ENCODE peak calls at places on chromosomes 13 and 19, in nine cellular contexts. V is EL, C is hepatocyte, G is vagina, Y is mesenchymal stem cell, B is HFF-Myc, Z is body of pancreas, D is iPS DF 19.7, P is bronchial epithelial cell. N is an unnamed sample.
A peak's percentile ranks its signal among the peaks of the same experiment; 100 is the strongest.

GRCh38 chr19:30062331-30063183 is 120.5 kb downstream of the URI1 start:
- DNase-seq in V (no peak), C (no peak), G (no peak), Y (no peak), B (no peak), Z (no peak), D (no peak), P (no peak), N (no peak)

GRCh38 chr13:92510416-92510815 is 716.2 kb upstream of the GPC6 start:
- DNase-seq in V (peak; percentile 0), C (no peak), G (no peak), Y (peak; percentile 49), B (no peak), Z (no peak), D (no peak), P (peak; percentile 68), N (peak; percentile 81)

GRCh38 chr13:73957889-73958288 is 176.3 kb downstream of the KLF12 start:
- DNase-seq in V (no peak), C (no peak), G (no peak), Y (no peak), B (no peak), Z (no peak), D (no peak), P (no peak), N (no peak)

GRCh38 chr19:3057275-3057714 is 5.0 kb downstream of the TLE5 start:
- DNase-seq in V (no peak), C (peak; percentile 67), G (no peak), Y (no peak), B (no peak), Z (peak; percentile 96), D (no peak), P (peak; percentile 23), N (peak; percentile 36)

GRCh38 chr13:75469087-75469486 is 12.9 kb downstream of the TBC1D4 start:
- DNase-seq in V (no peak), C (no peak), G (no peak), Y (no peak), B (no peak), Z (no peak), D (no peak), P (no peak), N (no peak)

GRCh38 chr13:36858285-36858684 is 39.3 kb downstream of the RFXAP start:
- DNase-seq in V (peak; percentile 53), C (peak; percentile 77), G (no peak), Y (peak; percentile 65), B (peak; percentile 24), Z (peak; percentile 7), D (no peak), P (peak; percentile 61), N (peak; percentile 59)

GRCh38 chr13:101523732-101524131 is 71.3 kb downstream of the ITGBL1 start:
- DNase-seq in V (peak; percentile 82), C (no peak), G (no peak), Y (peak; percentile 25), B (peak; percentile 37), Z (no peak), D (no peak), P (peak; percentile 69), N (peak; percentile 45)

GRCh38 chr13:29543230-29544215 is 52.0 kb downstream of the SLC7A1 start:
- DNase-seq in V (peak; percentile 81), C (peak; percentile 39), G (no peak), Y (peak; percentile 85), B (no peak), Z (no peak), D (no peak), P (no peak), N (peak; percentile 38)

GRCh38 chr13:43360911-43361605 is 337.7 kb downstream of the DNAJC15 start:
- DNase-seq in V (no peak), C (peak; percentile 14), G (no peak), Y (peak; percentile 33), B (no peak), Z (no peak), D (no peak), P (no peak), N (no peak)

GRCh38 chr19:14066139-14066538 is 4.3 kb upstream of the PALM3 start:
- DNase-seq in V (no peak), C (no peak), G (no peak), Y (no peak), B (no peak), Z (no peak), D (no peak), P (no peak), N (no peak)

GRCh38 chr13:29496241-29496712 is 99.2 kb downstream of the SLC7A1 start:
- DNase-seq in V (no peak), C (no peak), G (no peak), Y (no peak), B (no peak), Z (peak; percentile 94), D (no peak), P (peak; percentile 83), N (peak; percentile 87)

GRCh38 chr19:45884682-45885555 is 1.0 kb downstream of the IRF2BP1 start:
- DNase-seq in V (no peak), C (no peak), G (no peak), Y (no peak), B (no peak), Z (no peak), D (no peak), P (no peak), N (peak; percentile 33)

GRCh38 chr19:30374791-30375650 is 2.8 kb downstream of the ZNF536 start:
- DNase-seq in V (no peak), C (peak; percentile 26), G (no peak), Y (no peak), B (no peak), Z (no peak), D (no peak), P (no peak), N (no peak)

GRCh38 chr13:50910483-50910805 is 853 bp downstream of the RNASEH2B start:
- DNase-seq in V (peak; percentile 61), C (no peak), G (no peak), Y (peak; percentile 63), B (no peak), Z (peak; percentile 47), D (no peak), P (no peak), N (peak; percentile 20)

GRCh38 chr13:46354143-46355087 is 32.6 kb downstream of the RUBCNL start:
- DNase-seq in V (peak; percentile 94), C (no peak), G (no peak), Y (peak; percentile 97), B (peak; percentile 86), Z (peak; percentile 23), D (no peak), P (peak; percentile 83), N (peak; percentile 89)

GRCh38 chr19:41437944-41438574 is 1.7 kb downstream of the DMAC2 start:
- DNase-seq in V (no peak), C (no peak), G (no peak), Y (no peak), B (no peak), Z (no peak), D (no peak), P (no peak), N (no peak)

GRCh38 chr19:46368116-46368515 is 21.2 kb downstream of the PPP5C start:
- DNase-seq in V (no peak), C (no peak), G (no peak), Y (no peak), B (no peak), Z (no peak), D (no peak), P (no peak), N (no peak)

GRCh38 chr19:53883231-53883661 is 1.2 kb downstream of the PRKCG start:
- DNase-seq in V (no peak), C (no peak), G (no peak), Y (no peak), B (no peak), Z (no peak), D (no peak), P (no peak), N (no peak)

GRCh38 chr13:46666727-46667456 is 113.9 kb downstream of the LRCH1 start:
- DNase-seq in V (no peak), C (peak; percentile 21), G (no peak), Y (no peak), B (no peak), Z (no peak), D (peak; percentile 50), P (no peak), N (no peak)

GRCh38 chr19:21947775-21948174 is 63.0 kb downstream of the ZNF208 start:
- DNase-seq in V (peak; percentile 0), C (no peak), G (no peak), Y (no peak), B (no peak), Z (no peak), D (no peak), P (no peak), N (peak; percentile 19)

GRCh38 chr13:34107814-34108213 is 289.9 kb downstream of the RFC3 start:
- DNase-seq in V (peak; percentile 4), C (no peak), G (no peak), Y (no peak), B (no peak), Z (no peak), D (no peak), P (peak; percentile 37), N (peak; percentile 45)

GRCh38 chr19:30318261-30318660 is 53.9 kb upstream of the ZNF536 start:
- DNase-seq in V (no peak), C (no peak), G (no peak), Y (no peak), B (no peak), Z (no peak), D (no peak), P (no peak), N (no peak)

GRCh38 chr13:102688306-102688973 is 6.4 kb downstream of the METTL21C start:
- DNase-seq in V (no peak), C (no peak), G (no peak), Y (no peak), B (no peak), Z (no peak), D (peak; percentile 28), P (no peak), N (no peak)

GRCh38 chr13:110261166-110262081 is 45.5 kb downstream of the COL4A1 start:
- DNase-seq in V (no peak), C (no peak), G (no peak), Y (peak; percentile 53), B (no peak), Z (no peak), D (no peak), P (peak; percentile 22), N (peak; percentile 31)

GRCh38 chr19:55118401-55118991 is 1.1 kb upstream of the PPP1R12C start:
- DNase-seq in V (no peak), C (peak; percentile 55), G (no peak), Y (no peak), B (no peak), Z (peak; percentile 53), D (peak; percentile 97), P (no peak), N (no peak)

GRCh38 chr19:58307736-58308135 is 2.6 kb downstream of the ERVK3-1 start:
- DNase-seq in V (no peak), C (no peak), G (no peak), Y (no peak), B (no peak), Z (no peak), D (no peak), P (no peak), N (no peak)

GRCh38 chr13:32316476-32316875 is 1.2 kb downstream of the BRCA2 start:
- DNase-seq in V (peak; percentile 4), C (no peak), G (no peak), Y (peak; percentile 13), B (no peak), Z (no peak), D (no peak), P (no peak), N (no peak)

GRCh38 chr13:110374644-110375370 is 67.7 kb downstream of the COL4A2 start:
- DNase-seq in V (no peak), C (no peak), G (no peak), Y (no peak), B (no peak), Z (no peak), D (no peak), P (no peak), N (no peak)

GRCh38 chr13:38167164-38167822 is 182.4 kb upstream of the UFM1 start:
- DNase-seq in V (no peak), C (no peak), G (no peak), Y (no peak), B (no peak), Z (no peak), D (no peak), P (no peak), N (no peak)

GRCh38 chr19:31905980-31906948 is 439.1 kb upstream of the ZNF507 start:
- DNase-seq in V (no peak), C (peak; percentile 19), G (no peak), Y (peak; percentile 47), B (no peak), Z (peak; percentile 5), D (no peak), P (no peak), N (no peak)

GRCh38 chr19:53076984-53077383 is 26.2 kb downstream of the ZNF160 start:
- DNase-seq in V (peak; percentile 12), C (peak; percentile 78), G (no peak), Y (peak; percentile 32), B (no peak), Z (peak; percentile 40), D (peak; percentile 79), P (peak; percentile 4), N (peak; percentile 40)